ENCODE peak calls at places on chromosomes 12 and 14, in ten cellular contexts. C, E, I, L, H, N, G, D, S and J are unnamed samples.
A peak's percentile ranks its signal among the peaks of the same experiment; 100 is the strongest.

GRCh38 chr12:8018666-8019581 is 13.6 kb upstream of the FOXJ2 start:
- DNase-seq in C (no peak), I (peak; percentile 81), N (peak; percentile 88), D (no peak), L (peak; percentile 34), G (no peak), H (no peak), E (no peak), S (no peak), J (peak; percentile 45)

GRCh38 chr12:95607642-95608041 is 56.4 kb upstream of the USP44 start:
- DNase-seq in C (no peak), I (no peak), D (no peak), E (no peak), L (no peak), S (peak; percentile 74), G (no peak), H (no peak), N (no peak), J (no peak)

GRCh38 chr14:105029402-105029801 is 8.5 kb upstream of the CDCA4 start:
- DNase-seq in S (no peak), N (no peak), E (no peak), L (no peak), G (no peak), H (no peak), I (no peak), C (no peak), D (no peak), J (no peak)

GRCh38 chr12:115543269-115543668 is 734.2 kb downstream of the MED13L start:
- DNase-seq in D (no peak), E (no peak), N (no peak), I (no peak), G (no peak), L (no peak), S (no peak), C (no peak), H (no peak), J (no peak)

GRCh38 chr12:73421832-73422231 is 1115.8 kb upstream of the ATXN7L3B start:
- DNase-seq in E (no peak), I (no peak), D (peak; percentile 0), L (no peak), H (no peak), N (no peak), G (peak; percentile 30), S (no peak), C (no peak), J (no peak)

GRCh38 chr14:96393292-96393691 is 1.4 kb downstream of the AK7 start:
- DNase-seq in S (no peak), H (no peak), C (no peak), G (no peak), I (no peak), L (no peak), N (no peak), D (no peak), E (no peak), J (no peak)

GRCh38 chr14:36514278-36515104 is 5.5 kb downstream of the NKX2-1 start:
- DNase-seq in D (no peak), I (no peak), S (no peak), L (no peak), E (no peak), N (peak; percentile 68), C (no peak), G (no peak), H (no peak), J (no peak)

GRCh38 chr12:2183556-2184541 is 131.1 kb downstream of the CACNA1C start:
- DNase-seq in G (no peak), N (peak; percentile 42), S (no peak), E (no peak), D (peak; percentile 34), C (peak; percentile 68), I (no peak), L (no peak), H (no peak), J (no peak)

GRCh38 chr14:73059326-73059725 is 992 bp downstream of the RBM25 start:
- DNase-seq in H (no peak), C (peak; percentile 51), D (no peak), I (no peak), N (no peak), S (no peak), G (peak; percentile 24), L (no peak), E (no peak), J (no peak)

GRCh38 chr12:42590324-42590934 is 883 bp upstream of the PRICKLE1 start:
- DNase-seq in H (no peak), S (peak; percentile 39), L (no peak), I (peak; percentile 62), C (peak; percentile 30), D (no peak), N (peak; percentile 39), E (peak; percentile 27), G (no peak), J (no peak)

GRCh38 chr12:4685317-4685716 is 34.9 kb upstream of the GALNT8 start:
- DNase-seq in L (no peak), G (no peak), D (no peak), H (no peak), S (no peak), C (no peak), N (no peak), I (no peak), E (no peak), J (no peak)

GRCh38 chr12:105322070-105322469 is 8.4 kb upstream of the C12orf75 start:
- DNase-seq in H (no peak), D (no peak), S (no peak), I (peak; percentile 64), C (no peak), E (no peak), N (no peak), L (no peak), G (no peak), J (no peak)

DNA sequence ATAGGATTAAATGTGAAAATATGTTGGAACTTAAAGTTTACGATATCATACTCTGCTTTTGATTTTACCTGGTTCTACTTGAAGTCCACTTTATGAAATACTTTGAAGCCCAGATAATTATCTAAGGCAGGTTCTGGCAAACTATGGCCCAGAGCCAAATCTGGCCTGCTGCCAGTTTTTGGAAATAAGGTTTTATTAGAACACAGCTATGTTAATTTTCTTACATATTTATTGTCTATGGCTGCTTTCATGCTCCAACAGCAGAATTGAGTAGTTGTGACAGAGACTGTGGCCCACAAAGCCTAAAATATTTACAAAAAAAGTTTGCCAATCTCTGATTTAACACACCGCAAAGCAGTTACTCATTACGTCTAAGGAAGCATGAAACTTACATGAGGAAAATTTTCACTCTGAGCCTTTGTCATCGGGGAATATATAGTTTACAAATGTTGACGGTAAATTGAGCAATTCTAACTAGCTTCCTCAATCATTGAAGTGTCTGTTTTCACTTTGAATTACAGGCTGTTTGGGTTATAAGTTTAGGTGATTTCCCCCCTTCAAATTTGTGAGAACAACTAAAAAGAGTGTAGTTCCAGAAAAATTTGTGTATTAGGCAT is 96.4 kb downstream of the UNC79 start:
- DNase-seq in L (no peak), N (no peak), E (no peak), S (no peak), H (no peak), G (no peak), I (no peak), D (no peak), C (no peak), J (no peak)
- H3K27ac ChIP-seq in L (no peak overlapping the region), N (no peak overlapping the region), E (no peak overlapping the region), S (no peak overlapping the region), H (no peak overlapping the region), G (no peak overlapping the region), I (no peak overlapping the region), D (no peak overlapping the region), C (no peak overlapping the region), J (no peak overlapping the region)

DNA sequence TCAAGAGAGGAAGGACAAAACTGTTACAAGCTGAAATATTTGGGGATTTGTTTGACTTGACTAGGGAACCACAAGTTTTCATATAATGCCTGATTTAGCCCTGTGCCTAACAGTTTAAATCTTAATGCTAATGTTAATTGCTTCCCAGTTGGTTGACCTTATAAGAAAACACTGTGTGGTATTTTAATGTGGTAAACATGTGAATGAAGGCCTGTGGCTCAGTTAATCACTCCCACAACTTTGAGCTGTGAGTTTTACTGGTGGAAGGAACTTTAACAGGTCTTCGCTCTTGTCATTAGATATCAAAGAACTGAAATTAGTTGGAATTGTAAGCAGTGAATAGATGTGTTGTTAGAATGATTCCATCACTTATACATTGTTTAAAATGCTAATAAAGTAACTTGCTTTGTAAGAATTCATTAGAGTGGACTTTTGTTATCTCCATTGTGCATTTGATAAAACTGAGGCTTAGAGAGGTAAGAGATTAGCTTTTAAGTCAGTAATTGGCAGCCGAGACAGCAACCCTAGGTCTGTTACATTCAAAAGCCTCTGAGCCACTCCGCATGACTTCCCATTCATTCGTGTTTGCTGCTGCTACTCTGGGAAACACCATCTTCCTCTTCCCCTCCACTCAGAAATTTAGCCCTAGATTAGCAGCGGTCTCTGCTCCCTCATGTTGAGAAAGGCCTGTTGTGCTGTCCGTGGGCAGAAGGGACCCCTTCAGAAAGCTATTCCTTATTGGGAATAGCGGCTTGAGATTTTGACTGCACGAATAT is 1.0 kb upstream of the TBK1 start:
- DNase-seq in D (peak; percentile 13), C (peak; percentile 18), G (peak; percentile 6), L (no peak), N (peak; percentile 93), E (no peak), I (no peak), S (no peak), H (no peak), J (no peak)
- H3K27ac ChIP-seq in D (no peak overlapping the region), C (peak overlapping the region; percentile 98), G (peak overlapping the region; percentile 97), L (peak overlapping the region; percentile 94), N (peak overlapping the region; percentile 90), E (no peak overlapping the region), I (peak overlapping the region; percentile 94), S (no peak overlapping the region), H (no peak overlapping the region), J (peak overlapping the region; percentile 30)

GRCh38 chr12:108638141-108638823 is 4.6 kb upstream of the SELPLG start:
- DNase-seq in C (no peak), I (no peak), N (peak; percentile 91), E (no peak), S (peak; percentile 41), D (no peak), L (peak; percentile 71), G (no peak), H (no peak), J (no peak)
- H3K27ac ChIP-seq in C (peak overlapping the region; percentile 37), I (no peak overlapping the region), N (peak overlapping the region; percentile 95), E (no peak overlapping the region), S (no peak overlapping the region), D (no peak overlapping the region), L (peak overlapping the region; percentile 93), G (no peak overlapping the region), H (no peak overlapping the region), J (no peak overlapping the region)

GRCh38 chr12:12488823-12489528 is 73.7 kb downstream of the DUSP16 start:
- DNase-seq in I (no peak), N (no peak), C (peak; percentile 42), L (no peak), S (no peak), H (no peak), E (no peak), G (no peak), D (no peak), J (no peak)

GRCh38 chr12:12487490-12487889 is 75.2 kb downstream of the DUSP16 start:
- DNase-seq in G (no peak), H (no peak), S (no peak), N (no peak), L (no peak), E (no peak), C (no peak), I (no peak), D (no peak), J (no peak)

GRCh38 chr12:12483438-12483837 is 79.2 kb downstream of the DUSP16 start:
- DNase-seq in S (no peak), N (no peak), H (no peak), I (no peak), C (no peak), G (no peak), L (no peak), D (no peak), E (no peak), J (no peak)

GRCh38 chr12:12488296-12488695 is 74.4 kb downstream of the DUSP16 start:
- DNase-seq in E (no peak), H (no peak), G (no peak), S (no peak), D (no peak), C (no peak), L (peak; percentile 1), N (no peak), I (no peak), J (no peak)

GRCh38 chr12:12486661-12487240 is 75.9 kb downstream of the DUSP16 start:
- DNase-seq in D (no peak), E (no peak), H (no peak), I (no peak), S (peak; percentile 71), L (no peak), C (peak; percentile 24), N (no peak), G (no peak), J (no peak)
- H3K27ac ChIP-seq in D (no peak overlapping the region), E (no peak overlapping the region), H (no peak overlapping the region), I (no peak overlapping the region), S (peak overlapping the region; percentile 60), L (no peak overlapping the region), C (peak overlapping the region; percentile 88), N (no peak overlapping the region), G (no peak overlapping the region), J (no peak overlapping the region)